ENCODE peak calls at places on chromosomes 11 and 22, in nine cellular contexts. M, D, W, N, A, T, J, Z and Y are unnamed samples.
A peak's percentile ranks its signal among the peaks of the same experiment; 100 is the strongest.

GRCh38 chr11:74849525-74850391 is 99.1 kb downstream of the XRRA1 start:
- DNase-seq in W (no peak), M (peak; percentile 11), D (no peak), T (no peak), Z (no peak), A (peak; percentile 71), N (no peak), J (peak; percentile 73), Y (no peak)

GRCh38 chr11:1727088-1727690 is 23.2 kb downstream of the IFITM10 start:
- DNase-seq in M (no peak), D (no peak), T (no peak), J (no peak), Z (no peak), N (no peak), W (no peak), A (no peak), Y (no peak)

GRCh38 chr11:124474779-124475178 is 29.3 kb upstream of the OR8B8 start:
- DNase-seq in J (no peak), T (no peak), N (no peak), Z (no peak), D (no peak), W (no peak), A (no peak), M (no peak), Y (no peak)

GRCh38 chr11:71951741-71952310 is 23.0 kb downstream of the RNF121 start:
- DNase-seq in A (no peak), W (no peak), D (no peak), Z (no peak), N (no peak), T (no peak), M (no peak), J (no peak), Y (no peak)

GRCh38 chr22:36238348-36239149 is 778 bp downstream of the APOL2 start:
- DNase-seq in A (no peak), N (no peak), D (no peak), W (no peak), M (no peak), T (no peak), J (no peak), Z (no peak), Y (no peak)

GRCh38 chr11:1197886-1198765 is 24.7 kb upstream of the MUC5B start:
- DNase-seq in D (no peak), Z (no peak), T (no peak), N (peak; percentile 11), A (peak; percentile 55), M (no peak), J (no peak), W (no peak), Y (no peak)

GRCh38 chr11:27347361-27347760 is 15.7 kb downstream of the CCDC34 start:
- DNase-seq in Z (no peak), N (no peak), M (no peak), T (no peak), J (no peak), A (peak; percentile 17), D (no peak), W (no peak), Y (no peak)

GRCh38 chr11:130431337-130431773 is 2.9 kb upstream of the ADAMTS8 start:
- DNase-seq in W (peak; percentile 39), A (peak; percentile 96), D (peak; percentile 37), T (no peak), M (no peak), J (peak; percentile 66), Z (peak; percentile 76), N (no peak), Y (peak; percentile 75)

GRCh38 chr11:84671325-84672019 is 955.7 kb downstream of the DLG2 start:
- DNase-seq in J (no peak), M (no peak), A (no peak), T (no peak), D (no peak), W (no peak), Z (no peak), N (no peak), Y (no peak)

GRCh38 chr11:120785576-120785975 is 238.3 kb upstream of the TBCEL start:
- DNase-seq in Z (no peak), J (no peak), M (no peak), A (no peak), W (no peak), T (no peak), D (no peak), N (no peak), Y (no peak)

GRCh38 chr22:42080287-42080686 is 787 bp downstream of the SMDT1 start:
- DNase-seq in W (no peak), N (no peak), J (peak; percentile 51), A (peak; percentile 53), D (no peak), Z (no peak), M (no peak), T (no peak), Y (peak; percentile 20)

GRCh38 chr11:107018274-107018901 is at the start of gene GUCY1A2:
- DNase-seq in N (no peak), W (no peak), T (no peak), A (peak; percentile 53), J (no peak), M (no peak), D (no peak), Z (peak; percentile 53), Y (peak; percentile 15)

GRCh38 chr22:30754971-30755759 is 60.5 kb downstream of the OSBP2 start:
- DNase-seq in N (no peak), A (peak; percentile 92), M (peak; percentile 44), Z (peak; percentile 83), J (peak; percentile 86), T (peak; percentile 2), D (peak; percentile 12), W (peak; percentile 21), Y (peak; percentile 85)

GRCh38 chr11:91978747-91979146 is 245.9 kb upstream of the FAT3 start:
- DNase-seq in J (no peak), M (no peak), Z (no peak), D (no peak), T (no peak), N (no peak), A (no peak), W (no peak), Y (no peak)

GRCh38 chr11:110883266-110883665 is 171.0 kb upstream of the ARHGAP20 start:
- DNase-seq in Z (no peak), J (no peak), N (no peak), T (no peak), M (no peak), D (no peak), A (no peak), W (no peak), Y (no peak)

GRCh38 chr22:50504245-50505211 is 3.0 kb downstream of the LMF2 start:
- DNase-seq in M (no peak), T (no peak), A (no peak), W (no peak), J (no peak), N (no peak), D (no peak), Z (no peak), Y (no peak)

GRCh38 chr11:659532-660085 is 22.5 kb downstream of the DRD4 start:
- DNase-seq in Z (no peak), D (no peak), M (no peak), T (no peak), W (no peak), N (no peak), J (no peak), A (no peak), Y (no peak)

GRCh38 chr11:76371170-76371569 is 9.8 kb downstream of the THAP12 start:
- DNase-seq in N (no peak), T (no peak), D (peak; percentile 22), Z (peak; percentile 48), M (peak; percentile 50), J (peak; percentile 54), W (peak; percentile 16), A (no peak), Y (peak; percentile 55)

GRCh38 chr11:92417326-92417725 is 192.7 kb downstream of the FAT3 start:
- DNase-seq in Z (no peak), J (no peak), T (no peak), W (no peak), N (no peak), D (no peak), M (no peak), A (no peak), Y (no peak)

GRCh38 chr11:45658292-45658991 is 7.0 kb downstream of the CHST1 start:
- DNase-seq in W (no peak), M (peak; percentile 7), J (peak; percentile 64), Z (peak; percentile 71), N (no peak), A (peak; percentile 90), T (no peak), D (no peak), Y (peak; percentile 57)

GRCh38 chr11:108912587-108912986 is 247.7 kb downstream of the DDX10 start:
- DNase-seq in Z (no peak), A (no peak), T (no peak), N (no peak), M (no peak), J (no peak), D (no peak), W (no peak), Y (no peak)